ENCODE peak calls at places on chromosomes 2 and 18, in five cellular contexts. N is IMR-90, U is H9, S is H1, R is mesenchymal stem cell. H is an unnamed sample.
A peak's percentile ranks its signal among the peaks of the same experiment; 100 is the strongest.

GRCh38 chr2:165952600-165953210 is 871 bp downstream of the TTC21B start:
- DNase-seq in S (no peak), N (peak; percentile 3), U (no peak), R (peak; percentile 59), H (no peak)

GRCh38 chr18:24408496-24408895 is 10.9 kb upstream of the OSBPL1A start:
- DNase-seq in S (no peak), N (no peak), U (no peak), R (no peak), H (no peak)

GRCh38 chr2:158912122-158912521 is 56.3 kb upstream of the TANC1 start:
- DNase-seq in N (no peak), U (no peak), R (no peak), S (no peak), H (no peak)

GRCh38 chr18:31508781-31509180 is 10.8 kb downstream of the DSG2 start:
- DNase-seq in R (no peak), U (no peak), S (no peak), N (no peak), H (no peak)

GRCh38 chr2:29443627-29444026 is 328.4 kb downstream of the CLIP4 start:
- DNase-seq in U (no peak), N (peak; percentile 49), R (peak; percentile 14), S (no peak), H (no peak)

GRCh38 chr2:64108842-64109241 is 35.4 kb downstream of the PELI1 start:
- DNase-seq in S (no peak), N (no peak), R (no peak), U (no peak), H (no peak)

GRCh38 chr2:44171018-44171417 is 2.3 kb downstream of the PPM1B start:
- DNase-seq in N (peak; percentile 58), S (no peak), R (peak; percentile 37), U (no peak), H (no peak)

GRCh38 chr2:237159006-237159897 is 73.6 kb downstream of the COPS8 start:
- DNase-seq in R (no peak), S (no peak), U (no peak), N (no peak), H (no peak)

GRCh38 chr2:63888490-63889402 is 47.0 kb downstream of the UGP2 start:
- DNase-seq in S (no peak), R (peak; percentile 56), U (peak; percentile 40), N (peak; percentile 48), H (peak; percentile 41)

GRCh38 chr2:27370816-27371620 is 602 bp downstream of the SNX17 start:
- DNase-seq in R (peak; percentile 76), U (no peak), N (peak; percentile 53), S (peak; percentile 47), H (no peak)

GRCh38 chr2:15169326-15170038 is 391.7 kb downstream of the NBAS start:
- DNase-seq in N (peak; percentile 98), R (peak; percentile 93), S (no peak), U (no peak), H (no peak)

GRCh38 chr2:157662401-157662800 is 33.7 kb upstream of the ACVR1C start:
- DNase-seq in R (no peak), U (no peak), N (no peak), S (no peak), H (no peak)

GRCh38 chr2:155145758-155146229 is 447.3 kb downstream of the KCNJ3 start:
- DNase-seq in S (no peak), U (no peak), R (no peak), N (no peak), H (no peak)

GRCh38 chr2:25303517-25304338 is 38.0 kb downstream of the DNMT3A start:
- DNase-seq in R (no peak), N (no peak), U (no peak), S (no peak), H (no peak)

GRCh38 chr2:121709776-121710469 is 26.8 kb downstream of the NIFK start:
- DNase-seq in U (no peak), R (no peak), S (no peak), N (no peak), H (no peak)
- H2AFZ ChIP-seq in U (no peak overlapping the region), R (no peak overlapping the region), S (peak overlapping the region; percentile 4), N (peak overlapping the region; percentile 52), H (peak overlapping the region; percentile 31)

DNA sequence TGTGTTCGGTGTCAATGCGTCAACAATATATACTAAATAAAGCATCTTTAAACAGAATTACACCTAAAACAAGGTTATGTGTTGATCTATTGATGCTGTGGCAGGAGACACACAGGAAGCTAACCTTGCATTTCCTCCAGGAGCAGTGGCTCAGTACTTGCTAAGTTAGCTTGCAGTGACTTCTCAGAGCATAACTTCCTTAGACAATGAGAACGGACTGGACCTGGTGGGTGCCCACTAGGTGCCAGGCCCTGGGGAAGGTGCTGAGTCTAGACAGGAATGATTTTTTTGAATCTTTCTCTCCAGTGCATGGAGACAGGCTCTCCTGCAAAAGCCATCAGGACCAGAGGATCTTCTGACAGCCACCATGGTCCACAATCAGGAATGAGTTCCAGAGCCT is 73.8 kb upstream of the MGAT4A start:
- DNase-seq in S (no peak), R (no peak), N (no peak), U (no peak), H (no peak)
- H3K18ac ChIP-seq in S (no peak overlapping the region), R (no peak overlapping the region), N (no peak overlapping the region), U (no peak overlapping the region), H (no peak overlapping the region)

GRCh38 chr2:233448565-233448964 is 94.3 kb downstream of the DGKD start:
- DNase-seq in R (no peak), S (no peak), N (no peak), U (no peak), H (no peak)

GRCh38 chr2:233446121-233446520 is 91.8 kb downstream of the DGKD start:
- DNase-seq in R (no peak), U (no peak), N (no peak), S (no peak), H (no peak)

GRCh38 chr2:233448220-233448559 is 93.9 kb downstream of the DGKD start:
- DNase-seq in U (peak; percentile 67), R (no peak), S (no peak), N (no peak), H (no peak)

GRCh38 chr2:233446616-233447305 is 92.5 kb downstream of the DGKD start:
- DNase-seq in R (no peak), S (no peak), N (no peak), U (no peak), H (no peak)

DNA sequence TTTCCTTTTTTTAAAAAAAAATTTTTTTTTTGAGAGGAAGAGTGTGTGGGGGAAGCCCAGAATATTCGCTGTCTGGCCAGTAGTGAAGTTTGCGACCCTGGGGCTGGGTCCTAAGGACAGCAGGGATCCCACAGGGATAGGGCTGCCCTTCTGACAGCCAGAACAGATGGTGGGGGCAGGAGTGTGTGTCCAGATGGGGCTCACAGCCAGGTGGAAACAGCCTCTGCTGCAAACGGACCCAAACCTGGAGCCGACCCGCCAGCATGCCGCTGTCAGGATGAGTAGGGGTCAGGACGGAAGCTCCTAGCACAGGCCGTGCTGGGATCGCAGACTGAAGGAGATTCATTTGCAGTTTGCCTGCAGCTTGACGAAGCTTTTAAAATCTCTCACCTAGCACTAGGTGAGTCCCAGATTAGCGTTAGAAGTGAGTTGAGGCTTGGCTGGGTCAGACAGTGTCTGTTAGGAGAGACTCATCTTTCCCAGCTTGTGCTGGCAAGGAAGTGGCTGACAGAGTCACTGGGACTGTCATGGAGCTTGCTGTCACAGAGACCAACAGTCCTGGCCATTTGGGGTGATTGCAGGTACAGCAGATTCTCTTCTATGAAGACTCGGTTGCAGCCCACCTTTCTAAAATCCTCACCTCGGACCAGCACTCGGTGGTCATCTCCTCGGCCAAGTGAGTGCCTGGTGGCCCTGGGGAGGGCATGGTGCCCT is 93.4 kb downstream of the DGKD start:
- DNase-seq in N (no peak), U (no peak), R (no peak), S (no peak), H (no peak)
- H2AFZ ChIP-seq in N (no peak overlapping the region), U (no peak overlapping the region), R (no peak overlapping the region), S (no peak overlapping the region), H (no peak overlapping the region)

GRCh38 chr2:174014021-174014698 is 49.0 kb upstream of the SP3 start:
- DNase-seq in N (no peak), S (no peak), R (no peak), U (no peak), H (no peak)
- H3K18ac ChIP-seq in N (no peak overlapping the region), S (no peak overlapping the region), R (no peak overlapping the region), U (peak overlapping the region; percentile 21), H (no peak overlapping the region)

GRCh38 chr18:28178720-28179119 is 1.8 kb upstream of the CDH2 start:
- DNase-seq in R (peak; percentile 25), N (peak; percentile 44), U (no peak), S (no peak), H (no peak)

GRCh38 chr18:28176674-28176932 is 327 bp downstream of the CDH2 start:
- DNase-seq in R (no peak), S (peak; percentile 59), U (no peak), N (no peak), H (no peak)

GRCh38 chr18:28176933-28177827 is at the start of gene CDH2:
- DNase-seq in U (peak; percentile 87), R (peak; percentile 86), N (peak; percentile 85), S (peak; percentile 74), H (peak; percentile 91)

GRCh38 chr18:28175930-28176673 is 828 bp downstream of the CDH2 start:
- DNase-seq in N (peak; percentile 27), S (peak; percentile 72), U (peak; percentile 43), R (peak; percentile 53), H (peak; percentile 30)

DNA sequence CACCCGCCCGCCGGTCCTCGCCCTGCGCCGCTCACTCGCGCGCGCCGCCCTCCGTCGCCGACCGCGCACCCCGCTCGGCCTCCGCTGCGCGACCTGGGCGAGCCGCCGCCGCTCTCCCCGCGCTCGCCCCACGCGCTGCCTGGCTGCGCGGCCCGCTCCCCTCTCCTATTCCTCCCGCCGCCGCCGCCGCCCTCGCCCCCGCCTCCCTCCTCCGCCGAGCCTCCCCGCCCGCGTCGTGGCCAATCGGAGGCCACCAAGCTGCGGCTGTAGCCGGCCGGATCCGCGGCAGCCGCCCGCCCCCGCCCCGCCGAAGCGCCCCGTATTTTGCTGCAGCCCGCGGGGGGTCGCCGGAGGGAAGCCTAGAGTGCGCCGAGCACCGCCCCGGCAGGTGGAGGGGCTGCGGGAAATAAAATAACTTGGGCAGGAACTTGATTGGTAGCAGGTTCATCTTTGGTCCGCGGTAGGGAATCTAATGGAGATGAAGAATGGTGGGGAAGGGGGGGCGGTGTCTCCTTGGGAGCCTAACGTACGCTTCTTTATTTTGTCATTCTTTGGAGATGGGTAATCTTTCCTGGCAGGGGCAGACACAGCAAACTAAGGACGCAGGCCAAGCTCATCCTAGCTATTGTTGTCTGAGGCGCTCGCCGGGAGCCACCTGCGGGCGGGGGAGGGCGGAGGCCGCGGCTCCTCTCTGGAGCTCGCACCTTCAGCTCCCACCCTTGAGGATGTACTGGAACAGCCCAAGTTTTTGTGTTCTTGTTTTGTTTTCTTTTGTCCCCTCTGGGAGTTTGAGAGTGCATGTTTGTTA is 1.1 kb upstream of the CDH2 start:
- DNase-seq in S (peak; percentile 82), R (peak; percentile 62), N (peak; percentile 36), U (peak; percentile 83), H (peak; percentile 80)
- H2AFZ ChIP-seq in S (no peak overlapping the region), R (peak overlapping the region; percentile 81), N (peak overlapping the region; percentile 94), U (no peak overlapping the region), H (peak overlapping the region; percentile 92)

GRCh38 chr18:74905245-74905644 is 303.7 kb downstream of the PTGR3 start:
- DNase-seq in U (no peak), S (no peak), N (no peak), R (no peak), H (no peak)
- H3K18ac ChIP-seq in U (no peak overlapping the region), S (no peak overlapping the region), N (peak overlapping the region; percentile 57), R (no peak overlapping the region), H (no peak overlapping the region)

GRCh38 chr2:196275646-196276352 is 104.4 kb upstream of the STK17B start:
- DNase-seq in S (no peak), R (peak; percentile 88), U (no peak), N (peak; percentile 59), H (no peak)
- H2AFZ ChIP-seq in S (no peak overlapping the region), R (no peak overlapping the region), U (no peak overlapping the region), N (peak overlapping the region; percentile 13), H (no peak overlapping the region)